ENCODE peak calls at places on chromosome 17, in six cellular contexts. C is mesendoderm, W is adrenal gland, H is sigmoid colon, M is thoracic aorta, V is psoas muscle. N is an unnamed sample.
A peak's percentile ranks its signal among the peaks of the same experiment; 100 is the strongest.

GRCh38 chr17:77728022-77728671 is 230.4 kb upstream of the TNRC6C start:
- DNase-seq in M (no peak), H (no peak), C (peak; percentile 71), W (no peak), V (peak; percentile 53), N (peak; percentile 61)

GRCh38 chr17:36494674-36495073 is 8.2 kb downstream of the ZNHIT3 start:
- DNase-seq in M (no peak), W (no peak), C (no peak), H (no peak), V (no peak), N (no peak)

GRCh38 chr17:74873874-74874614 is 1.2 kb upstream of the FDXR start:
- DNase-seq in V (no peak), C (no peak), H (no peak), W (no peak), M (no peak), N (no peak)

GRCh38 chr17:81315885-81316391 is 20.8 kb upstream of the SLC38A10 start:
- DNase-seq in C (no peak), W (no peak), M (no peak), V (no peak), H (no peak), N (no peak)

GRCh38 chr17:65811043-65811442 is 249.6 kb upstream of the AXIN2 start:
- DNase-seq in C (no peak), V (no peak), M (no peak), W (no peak), H (no peak), N (no peak)

GRCh38 chr17:80786470-80786869 is 205.2 kb upstream of the CHMP6 start:
- DNase-seq in M (no peak), C (no peak), H (no peak), W (no peak), V (no peak), N (no peak)

GRCh38 chr17:45431531-45432404 is 902 bp downstream of the ARHGAP27 start:
- DNase-seq in H (no peak), C (peak; percentile 94), M (no peak), W (peak; percentile 46), V (peak; percentile 67), N (peak; percentile 88)

GRCh38 chr17:49016775-49017463 is 19.7 kb downstream of the IGF2BP1 start:
- DNase-seq in C (no peak), W (peak; percentile 59), M (no peak), H (no peak), V (no peak), N (peak; percentile 76)

GRCh38 chr17:60510031-60510430 is 16.0 kb downstream of the APPBP2 start:
- DNase-seq in W (peak; percentile 31), C (no peak), H (no peak), M (no peak), V (no peak), N (no peak)

GRCh38 chr17:41026668-41027471 is at the start of gene KRTAP1-5:
- DNase-seq in M (no peak), W (no peak), V (no peak), C (no peak), H (no peak), N (no peak)

GRCh38 chr17:50355701-50356341 is 9.9 kb downstream of the XYLT2 start:
- DNase-seq in V (no peak), W (peak; percentile 19), M (no peak), C (no peak), H (peak; percentile 62), N (no peak)

GRCh38 chr17:13931752-13932477 is 137.4 kb upstream of the COX10 start:
- DNase-seq in W (peak; percentile 51), C (peak; percentile 87), H (peak; percentile 88), V (peak; percentile 68), M (no peak), N (peak; percentile 69)

GRCh38 chr17:69581061-69581955 is 166.8 kb downstream of the MAP2K6 start:
- DNase-seq in V (no peak), H (no peak), M (no peak), W (peak; percentile 24), C (no peak), N (peak; percentile 27)

GRCh38 chr17:2002767-2003329 is 22.3 kb downstream of the RTN4RL1 start:
- DNase-seq in W (no peak), H (no peak), M (no peak), C (no peak), V (no peak), N (no peak)

GRCh38 chr17:57249520-57249919 is 6.8 kb upstream of the MSI2 start:
- DNase-seq in V (no peak), M (no peak), C (no peak), W (no peak), H (no peak), N (no peak)

GRCh38 chr17:49515196-49515770 is 20.2 kb downstream of the NGFR start:
- DNase-seq in V (peak; percentile 92), W (peak; percentile 94), M (peak; percentile 56), C (peak; percentile 93), H (peak; percentile 98), N (peak; percentile 98)

GRCh38 chr17:78970834-78971763 is 8.6 kb downstream of the LGALS3BP start:
- DNase-seq in H (peak; percentile 92), V (peak; percentile 79), W (peak; percentile 85), M (peak; percentile 58), C (peak; percentile 85), N (peak; percentile 95)

GRCh38 chr17:79951361-79952264 is 84.1 kb downstream of the TBC1D16 start:
- DNase-seq in W (peak; percentile 61), C (peak; percentile 45), H (peak; percentile 75), V (no peak), M (no peak), N (peak; percentile 77)

GRCh38 chr17:78337244-78338109 is 22.4 kb downstream of the SOCS3 start:
- DNase-seq in C (peak; percentile 42), W (no peak), V (no peak), M (no peak), H (peak; percentile 74), N (peak; percentile 41)

GRCh38 chr17:55722742-55723487 is at the start of gene TMEM100:
- DNase-seq in H (peak; percentile 87), W (peak; percentile 63), V (peak; percentile 27), M (no peak), C (peak; percentile 77), N (no peak)

GRCh38 chr17:68580236-68580903 is 20.8 kb downstream of the FAM20A start:
- DNase-seq in C (no peak), W (no peak), H (no peak), V (peak; percentile 25), M (no peak), N (no peak)

GRCh38 chr17:4195306-4195705 is 52.3 kb downstream of the CYB5D2 start:
- DNase-seq in M (no peak), W (peak; percentile 78), C (no peak), V (no peak), H (no peak), N (no peak)

GRCh38 chr17:283911-284675 is 68.5 kb downstream of the RPH3AL start:
- DNase-seq in V (no peak), C (no peak), W (peak; percentile 4), M (no peak), H (peak; percentile 46), N (peak; percentile 16)

GRCh38 chr17:42690596-42690995 is 8.3 kb downstream of the CNTNAP1 start:
- DNase-seq in W (no peak), C (no peak), V (no peak), H (no peak), M (no peak), N (no peak)

GRCh38 chr17:33687831-33688230 is 394.7 kb upstream of the ASIC2 start:
- DNase-seq in M (no peak), V (no peak), C (no peak), H (no peak), W (no peak), N (no peak)

GRCh38 chr17:78879679-78880186 is 23.3 kb downstream of the CEP295NL start:
- DNase-seq in C (no peak), V (peak; percentile 86), M (peak; percentile 27), H (peak; percentile 94), W (peak; percentile 72), N (peak; percentile 85)

GRCh38 chr17:57253307-57254065 is 2.8 kb upstream of the MSI2 start:
- DNase-seq in M (no peak), W (no peak), H (no peak), V (no peak), C (no peak), N (no peak)

GRCh38 chr17:78273813-78274212 is 42.4 kb downstream of the TMEM235 start:
- DNase-seq in C (no peak), W (no peak), V (no peak), M (no peak), H (no peak), N (no peak)

GRCh38 chr17:66695098-66695497 is 139.8 kb upstream of the CACNG5 start:
- DNase-seq in V (no peak), C (no peak), H (no peak), W (no peak), M (no peak), N (no peak)

GRCh38 chr17:17044846-17045561 is 2.7 kb downstream of the MPRIP start:
- DNase-seq in V (no peak), W (peak; percentile 49), M (no peak), H (peak; percentile 74), C (peak; percentile 80), N (peak; percentile 72)
- H3K4me3 ChIP-seq in V (peak overlapping the region; percentile 85), W (no peak overlapping the region), M (peak overlapping the region; percentile 74), H (no peak overlapping the region), C (no peak overlapping the region), N (peak overlapping the region; percentile 81)

DNA sequence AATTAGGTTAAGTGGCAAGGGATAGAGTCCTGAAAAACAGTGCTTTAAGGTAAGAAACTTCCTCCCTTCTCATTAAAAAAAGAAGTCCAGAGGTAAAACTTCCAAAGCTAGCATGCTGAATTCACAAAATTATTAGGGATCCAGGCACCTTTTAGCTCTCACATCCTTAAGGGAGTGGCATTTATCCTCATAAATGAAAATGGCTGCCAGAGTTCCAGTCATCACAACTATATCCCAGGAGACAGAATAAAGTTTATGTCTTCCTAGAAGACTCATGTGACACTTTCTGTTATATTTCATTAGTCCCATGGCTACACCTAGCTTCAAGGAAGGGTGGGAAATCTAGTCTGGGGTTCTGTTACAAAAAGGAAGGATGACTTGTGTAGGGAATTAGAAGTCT is 23.3 kb upstream of the ADORA2B start:
- DNase-seq in H (no peak), M (no peak), W (no peak), C (no peak), V (no peak), N (no peak)
- H3K4me1 ChIP-seq in H (peaks cover 52% of the 10 kb centered on the region), M (no peaks in the 10 kb centered on the region), W (peaks cover 5% of the 10 kb centered on the region), C (no peaks in the 10 kb centered on the region), V (no peaks in the 10 kb centered on the region), N (no peaks in the 10 kb centered on the region)

GRCh38 chr17:58340623-58340876 is 11.5 kb downstream of the SUPT4H1 start:
- DNase-seq in V (no peak), H (no peak), C (no peak), W (no peak), M (no peak), N (no peak)
- H3K4me3 ChIP-seq in V (no peak overlapping the region), H (no peak overlapping the region), C (no peak overlapping the region), W (no peak overlapping the region), M (no peak overlapping the region), N (no peak overlapping the region)

GRCh38 chr17:30391534-30391933 is 12.8 kb downstream of the CPD start:
- DNase-seq in H (no peak), V (no peak), M (no peak), W (no peak), C (peak; percentile 42), N (no peak)

GRCh38 chr17:30388321-30389179 is 9.8 kb downstream of the CPD start:
- DNase-seq in C (no peak), H (no peak), V (no peak), M (no peak), W (no peak), N (peak; percentile 49)

GRCh38 chr17:30393491-30393890 is 14.8 kb downstream of the CPD start:
- DNase-seq in M (no peak), H (no peak), V (no peak), W (no peak), C (no peak), N (no peak)

GRCh38 chr17:30393911-30394867 is 15.5 kb downstream of the CPD start:
- DNase-seq in C (peak; percentile 31), V (no peak), W (no peak), M (no peak), H (no peak), N (no peak)

GRCh38 chr17:30389755-30390300 is 11.1 kb downstream of the CPD start:
- DNase-seq in M (no peak), C (no peak), W (no peak), H (no peak), V (no peak), N (no peak)
- H3K4me1 ChIP-seq in M (no peaks in the 10 kb centered on the region), C (peaks cover 2% of the 10 kb centered on the region), W (no peaks in the 10 kb centered on the region), H (no peaks in the 10 kb centered on the region), V (peaks cover 6% of the 10 kb centered on the region), N (no peaks in the 10 kb centered on the region)

N was measured in right cardiac atrium.